ENCODE peak calls at places on chromosomes 12 and 14, in five cellular contexts. One of them, this sample, is unnamed.

GRCh38 chr12:37546206-37546605 is 770.4 kb upstream of the ALG10B start:
- DNase-seq in hypothalamus: no peak
- DNase-seq in GM04504: no peak
- DNase-seq in HCEC 1CT: no peak
- DNase-seq in aorta: no peak
- DNase-seq in this sample: no peak

GRCh38 chr12:64178122-64178521 is 44.0 kb downstream of the KICS2 start:
- DNase-seq in hypothalamus: no peak
- DNase-seq in GM04504: no peak
- DNase-seq in HCEC 1CT: peak
- DNase-seq in aorta: no peak
- DNase-seq in this sample: peak

GRCh38 chr14:82055511-82055910 is 521.9 kb upstream of the SEL1L start:
- DNase-seq in hypothalamus: no peak
- DNase-seq in GM04504: no peak
- DNase-seq in HCEC 1CT: no peak
- DNase-seq in aorta: no peak
- DNase-seq in this sample: no peak

GRCh38 chr12:106956048-106956935 is 585 bp downstream of the TMEM263 start:
- DNase-seq in hypothalamus: peak
- DNase-seq in GM04504: peak
- DNase-seq in HCEC 1CT: peak
- DNase-seq in aorta: peak
- DNase-seq in this sample: peak

GRCh38 chr12:71695782-71696181 is 9.9 kb downstream of the TMEM19 start:
- DNase-seq in hypothalamus: no peak
- DNase-seq in GM04504: no peak
- DNase-seq in HCEC 1CT: no peak
- DNase-seq in aorta: no peak
- DNase-seq in this sample: no peak

GRCh38 chr12:81668475-81668874 is 90.7 kb downstream of the PPFIA2 start:
- DNase-seq in hypothalamus: no peak
- DNase-seq in GM04504: peak
- DNase-seq in HCEC 1CT: peak
- DNase-seq in aorta: no peak
- DNase-seq in this sample: peak

GRCh38 chr14:50225067-50225973 is 6.1 kb downstream of the SOS2 start:
- DNase-seq in hypothalamus: no peak
- DNase-seq in GM04504: peak
- DNase-seq in HCEC 1CT: peak
- DNase-seq in aorta: no peak
- DNase-seq in this sample: peak

GRCh38 chr12:84924956-84925355 is 12.4 kb upstream of the SLC6A15 start:
- DNase-seq in hypothalamus: no peak
- DNase-seq in GM04504: no peak
- DNase-seq in HCEC 1CT: peak
- DNase-seq in aorta: no peak
- DNase-seq in this sample: peak

GRCh38 chr12:56377310-56377988 is 14.8 kb upstream of the APOF start:
- DNase-seq in hypothalamus: no peak
- DNase-seq in GM04504: no peak
- DNase-seq in HCEC 1CT: peak
- DNase-seq in aorta: no peak
- DNase-seq in this sample: no peak

GRCh38 chr14:56741325-56741724 is 69.0 kb downstream of the OTX2 start:
- DNase-seq in hypothalamus: no peak
- DNase-seq in GM04504: no peak
- DNase-seq in HCEC 1CT: no peak
- DNase-seq in aorta: no peak
- DNase-seq in this sample: no peak

This sample was measured in fibroblast of lung.